ENCODE peak calls at places on chromosomes 1 and 21, in six cellular contexts. O is PC-3, G is left lung, Z is transverse colon, I is fibroblast of lung, M is Peyer's patch. W is an unnamed sample.

GRCh38 chr1:115717541-115717940 is 51.0 kb downstream of the CASQ2 start:
- DNase-seq in I (peak; percentile 27), Z (peak; percentile 32), M (peak; percentile 26), O (peak; percentile 53), G (no peak), W (no peak)

GRCh38 chr1:17802164-17802563 is 47.0 kb downstream of the ACTL8 start:
- DNase-seq in O (no peak), M (no peak), G (no peak), I (peak; percentile 45), Z (no peak), W (no peak)

GRCh38 chr1:188367669-188368068 is 1538.9 kb downstream of the PLA2G4A start:
- DNase-seq in O (no peak), Z (no peak), G (no peak), I (no peak), M (no peak), W (no peak)

GRCh38 chr1:85616011-85616705 is 35.6 kb downstream of the CCN1 start:
- DNase-seq in I (no peak), Z (no peak), O (no peak), M (no peak), G (no peak), W (no peak)

GRCh38 chr1:37858931-37859506 is 373 bp downstream of the MTF1 start:
- DNase-seq in Z (peak; percentile 12), I (no peak), G (no peak), O (no peak), M (no peak), W (no peak)

GRCh38 chr1:180571832-180572636 is 13.3 kb downstream of the OVAAL start:
- DNase-seq in I (peak; percentile 67), Z (no peak), O (peak; percentile 35), G (no peak), M (no peak), W (no peak)

GRCh38 chr21:43797925-43798715 is 8.7 kb downstream of the RRP1 start:
- DNase-seq in O (no peak), Z (no peak), M (no peak), I (no peak), G (no peak), W (no peak)

GRCh38 chr1:69700770-69701169 is 133.0 kb downstream of the LRRC7 start:
- DNase-seq in M (no peak), G (no peak), I (peak; percentile 15), O (peak; percentile 41), Z (no peak), W (no peak)

GRCh38 chr21:38072489-38072888 is 156.2 kb upstream of the KCNJ6 start:
- DNase-seq in M (no peak), I (no peak), G (no peak), Z (no peak), O (no peak), W (no peak)

GRCh38 chr1:235932090-235932510 is 65.4 kb upstream of the LYST start:
- DNase-seq in I (no peak), G (no peak), M (peak; percentile 65), O (no peak), Z (peak; percentile 60), W (no peak)

GRCh38 chr1:231332761-231333160 is 4.9 kb downstream of the EXOC8 start:
- DNase-seq in M (no peak), Z (no peak), I (no peak), O (no peak), G (no peak), W (no peak)

GRCh38 chr1:10170362-10170665 is 40.1 kb upstream of the KIF1B start:
- DNase-seq in M (no peak), O (peak; percentile 88), Z (no peak), I (no peak), G (no peak), W (no peak)

GRCh38 chr1:16245476-16246196 is 8.7 kb upstream of the CPLANE2 start:
- DNase-seq in M (peak; percentile 6), I (no peak), Z (no peak), O (no peak), G (no peak), W (no peak)

GRCh38 chr1:16246961-16247360 is 10.0 kb upstream of the CPLANE2 start:
- DNase-seq in G (no peak), I (no peak), O (no peak), M (peak; percentile 9), Z (no peak), W (no peak)

GRCh38 chr1:16248603-16249534 is 11.9 kb upstream of the CPLANE2 start:
- DNase-seq in O (peak; percentile 80), M (peak; percentile 27), G (peak; percentile 76), I (peak; percentile 85), Z (peak; percentile 83), W (no peak)

GRCh38 chr1:16249838-16250241 is 12.9 kb upstream of the CPLANE2 start:
- DNase-seq in M (no peak), Z (peak; percentile 30), O (peak; percentile 14), I (peak; percentile 64), G (no peak), W (no peak)

DNA sequence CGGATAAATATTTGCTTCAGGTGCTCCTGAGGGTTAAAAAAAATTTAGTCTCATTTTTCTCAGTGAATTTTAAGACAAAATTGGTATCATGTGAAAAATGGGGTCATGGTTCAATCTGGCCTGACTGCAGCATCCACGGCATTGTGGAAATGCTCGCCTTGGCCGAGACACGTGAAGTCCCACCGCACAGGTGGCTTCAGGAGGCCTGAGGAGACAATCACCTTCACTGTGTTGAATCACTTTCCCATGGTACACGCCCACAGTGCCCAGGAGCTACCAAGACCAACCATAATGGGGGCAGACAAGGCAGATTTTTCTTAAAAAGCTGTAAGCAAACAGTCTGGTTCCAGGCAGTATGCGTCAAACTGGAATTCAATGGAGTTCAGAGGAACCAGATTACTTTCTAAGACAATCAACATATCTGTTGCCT is 11.0 kb upstream of the CPLANE2 start:
- DNase-seq in O (no peak), Z (no peak), I (no peak), G (no peak), M (no peak), W (no peak)
- H3K27ac ChIP-seq in O (peak overlapping the region; percentile 52), Z (peak overlapping the region; percentile 82), I (no peak overlapping the region), G (peak overlapping the region; percentile 48), M (peak overlapping the region; percentile 74), W (no peak overlapping the region)

DNA sequence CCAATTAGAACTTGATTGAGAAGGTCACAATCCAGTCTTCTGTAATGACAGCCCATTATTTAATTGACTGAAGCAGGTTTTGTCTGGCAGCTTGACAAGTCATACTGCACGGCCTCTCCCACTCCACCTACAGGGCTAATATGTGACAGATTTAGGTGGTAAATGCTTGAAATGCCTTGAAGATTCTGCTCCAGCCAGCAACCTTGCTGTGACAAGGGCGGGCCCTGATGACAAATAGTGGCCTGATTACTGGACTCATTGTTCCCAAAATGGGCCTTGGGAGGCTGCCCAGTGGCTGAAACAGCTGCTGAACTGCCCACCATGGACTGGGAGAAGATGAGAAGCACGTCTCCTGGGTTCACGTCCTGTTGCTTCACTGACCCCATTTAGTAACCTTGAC is 30.0 kb upstream of the CRNN start:
- DNase-seq in Z (no peak), I (peak; percentile 6), G (no peak), O (no peak), M (no peak), W (no peak)
- H3K9me3 ChIP-seq in Z (no peaks in the 10 kb centered on the region), I (no peaks in the 10 kb centered on the region), G (no peaks in the 10 kb centered on the region), O (no peaks in the 10 kb centered on the region), M (no peaks in the 10 kb centered on the region), W (no peaks in the 10 kb centered on the region)

GRCh38 chr1:67726224-67726623 is 41.2 kb downstream of the GADD45A start:
- DNase-seq in Z (no peak), G (no peak), M (no peak), I (peak; percentile 41), O (peak; percentile 79), W (no peak)
- TF ChIP-seq CTCF in Z (no peak), G (no peak), M (no peak), I (no peak), O (no peak), W (no peak)

GRCh38 chr1:159204791-159205141 is at the start of gene ACKR1:
- DNase-seq in G (no peak), I (no peak), Z (no peak), M (no peak), O (no peak), W (no peak)

GRCh38 chr1:159205225-159205624 is 550 bp downstream of the ACKR1 start:
- DNase-seq in M (no peak), Z (no peak), O (no peak), I (no peak), G (no peak), W (no peak)

GRCh38 chr1:159200759-159201158 is 3.9 kb upstream of the ACKR1 start:
- DNase-seq in O (no peak), M (no peak), G (no peak), I (no peak), Z (no peak), W (no peak)

GRCh38 chr1:159204071-159204790 is 444 bp upstream of the ACKR1 start:
- DNase-seq in M (no peak), Z (no peak), G (no peak), I (no peak), O (no peak), W (no peak)

DNA sequence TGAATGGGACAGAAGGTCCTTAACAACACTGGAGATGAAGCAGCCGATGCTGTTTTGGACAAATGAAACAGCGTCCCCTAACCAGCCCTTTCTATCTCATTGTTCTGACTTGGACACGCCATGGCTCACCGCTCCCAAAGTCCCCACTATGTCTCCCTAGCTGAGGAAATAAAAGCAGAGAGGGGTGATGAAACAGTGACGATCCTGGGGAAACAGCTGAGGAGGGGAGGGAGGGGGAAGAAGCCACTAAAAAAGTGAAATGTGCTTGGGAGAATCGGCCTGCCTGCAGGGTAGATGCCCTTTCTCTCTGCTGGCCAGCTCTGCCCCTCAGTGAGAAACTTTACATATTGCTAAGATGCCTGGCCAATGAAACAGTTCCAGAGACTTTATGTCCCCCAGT is 1.1 kb upstream of the ACKR1 start:
- DNase-seq in G (no peak), M (no peak), O (no peak), Z (no peak), I (no peak), W (no peak)
- H3K27ac ChIP-seq in G (no peak overlapping the region), M (no peak overlapping the region), O (no peak overlapping the region), Z (no peak overlapping the region), I (no peak overlapping the region), W (no peak overlapping the region)

GRCh38 chr1:239315623-239316217 is 70.6 kb upstream of the CHRM3 start:
- DNase-seq in M (no peak), G (no peak), I (no peak), O (no peak), Z (no peak), W (no peak)

GRCh38 chr1:239307886-239308285 is 78.5 kb upstream of the CHRM3 start:
- DNase-seq in O (no peak), I (no peak), M (no peak), Z (no peak), G (no peak), W (no peak)

GRCh38 chr1:239306426-239306825 is 79.9 kb upstream of the CHRM3 start:
- DNase-seq in I (no peak), Z (no peak), O (peak; percentile 30), G (no peak), M (no peak), W (no peak)

GRCh38 chr1:239308701-239309333 is 77.6 kb upstream of the CHRM3 start:
- DNase-seq in Z (peak; percentile 56), I (peak; percentile 13), O (peak; percentile 66), G (no peak), M (no peak), W (peak; percentile 1)

GRCh38 chr1:239311331-239311730 is 75.0 kb upstream of the CHRM3 start:
- DNase-seq in G (no peak), O (no peak), Z (no peak), M (no peak), I (no peak), W (no peak)
- H3K9me3 ChIP-seq in G (no peaks in the 10 kb centered on the region), O (no peaks in the 10 kb centered on the region), Z (no peaks in the 10 kb centered on the region), M (no peaks in the 10 kb centered on the region), I (no peaks in the 10 kb centered on the region), W (no peaks in the 10 kb centered on the region)

GRCh38 chr1:20152599-20152930 is 13.4 kb downstream of the PLA2G2F start:
- DNase-seq in M (no peak), I (no peak), G (no peak), Z (no peak), O (no peak), W (no peak)
- TF ChIP-seq CTCF in M (no peak), I (no peak), G (no peak), Z (no peak), O (peak; percentile 22), W (peak; percentile 51)